ENCODE peak calls at places on chromosomes 5 and 9, in four cellular contexts. J is tibial nerve, H is germinal center, A is NCI-H1105 treated with DMSO at 0.1 percent for 48 hours. O is an unnamed sample.

GRCh38 chr9:128724744-128725211 is 851 bp upstream of the ZDHHC12 start:
- DNase-seq in J (peak; percentile 30), A (no peak), H (peak; percentile 53), O (peak; percentile 92)

GRCh38 chr5:71770381-71770780 is 51.3 kb downstream of the CARTPT start:
- DNase-seq in J (no peak), A (no peak), H (no peak), O (no peak)

GRCh38 chr9:130523921-130524320 is 55.5 kb upstream of the FUBP3 start:
- DNase-seq in J (no peak), H (no peak), A (no peak), O (peak; percentile 25)

GRCh38 chr5:73663161-73663859 is 37.3 kb downstream of the ARHGEF28 start:
- DNase-seq in H (no peak), J (no peak), A (no peak), O (no peak)

GRCh38 chr5:170632985-170633234 is 129.1 kb downstream of the KCNIP1 start:
- DNase-seq in A (no peak), J (no peak), H (peak; percentile 77), O (peak; percentile 92)

GRCh38 chr9:124386201-124386600 is 29.0 kb downstream of the PSMB7 start:
- DNase-seq in J (no peak), A (no peak), H (no peak), O (no peak)

GRCh38 chr9:35675732-35676392 is 2.1 kb downstream of the CA9 start:
- DNase-seq in A (no peak), H (peak; percentile 35), J (no peak), O (no peak)

GRCh38 chr5:34970552-34970951 is 41.2 kb downstream of the DNAJC21 start:
- DNase-seq in H (no peak), J (no peak), A (no peak), O (no peak)

GRCh38 chr5:80239680-80240367 is 16.0 kb downstream of the SERINC5 start:
- DNase-seq in J (no peak), A (no peak), H (no peak), O (no peak)

GRCh38 chr5:139061274-139061673 is 136.9 kb downstream of the SIL1 start:
- DNase-seq in A (no peak), J (no peak), H (no peak), O (no peak)

GRCh38 chr9:105355810-105356209 is 92.0 kb upstream of the FSD1L start:
- DNase-seq in H (peak; percentile 22), A (no peak), J (no peak), O (no peak)

GRCh38 chr5:179437341-179438001 is 92.2 kb upstream of the ADAMTS2 start:
- DNase-seq in H (no peak), A (no peak), J (no peak), O (no peak)

GRCh38 chr5:150246424-150246823 is 43.1 kb downstream of the CAMK2A start:
- DNase-seq in J (no peak), H (no peak), A (no peak), O (no peak)

GRCh38 chr5:176748073-176748966 is 62.0 kb upstream of the UNC5A start:
- DNase-seq in J (no peak), H (no peak), A (no peak), O (no peak)

GRCh38 chr5:176820937-176821336 is 10.6 kb downstream of the UNC5A start:
- DNase-seq in J (no peak), A (peak; percentile 54), H (no peak), O (no peak)

GRCh38 chr9:133478851-133479711 is at the start of gene SLC2A6:
- DNase-seq in A (peak; percentile 87), J (peak; percentile 71), H (peak; percentile 94), O (peak; percentile 94)

GRCh38 chr9:125262217-125262991 is 778 bp downstream of the GAPVD1 start:
- DNase-seq in H (no peak), J (no peak), A (peak; percentile 37), O (no peak)

GRCh38 chr9:115289757-115290208 is 171.8 kb upstream of the TNC start:
- DNase-seq in H (no peak), J (no peak), A (no peak), O (no peak)

GRCh38 chr5:38453506-38453905 is 102.9 kb downstream of the LIFR start:
- DNase-seq in A (no peak), H (peak; percentile 48), J (no peak), O (no peak)

GRCh38 chr9:1434082-1434481 is 383.9 kb downstream of the DMRT2 start:
- DNase-seq in J (no peak), A (no peak), H (no peak), O (peak; percentile 8)

GRCh38 chr9:87596862-87597261 is 99.2 kb downstream of the DAPK1 start:
- DNase-seq in A (no peak), H (no peak), J (no peak), O (no peak)

GRCh38 chr9:137397675-137398423 is 25.1 kb downstream of the EXD3 start:
- DNase-seq in H (no peak), A (no peak), J (no peak), O (no peak)

GRCh38 chr9:79013715-79014610 is 557.8 kb upstream of the TLE4 start:
- DNase-seq in A (no peak), J (no peak), H (no peak), O (no peak)

GRCh38 chr5:38060354-38060753 is 198.0 kb upstream of the EGFLAM start:
- DNase-seq in A (no peak), J (no peak), H (no peak), O (no peak)

GRCh38 chr9:22111176-22111870 is 102.2 kb upstream of the CDKN2B start:
- DNase-seq in J (no peak), H (no peak), A (no peak), O (no peak)

GRCh38 chr9:9950813-9951212 is 662.0 kb downstream of the PTPRD start:
- DNase-seq in H (no peak), A (no peak), J (no peak), O (no peak)

GRCh38 chr5:57416246-57416996 is 66.2 kb downstream of the ACTBL2 start:
- DNase-seq in J (no peak), H (no peak), A (no peak), O (no peak)

GRCh38 chr5:98414938-98415337 is 358.5 kb upstream of the RGMB start:
- DNase-seq in H (no peak), A (no peak), J (no peak), O (no peak)

GRCh38 chr5:150636391-150637244 is 3.8 kb upstream of the SYNPO start:
- DNase-seq in H (no peak), J (no peak), A (no peak), O (no peak)

GRCh38 chr5:68077349-68077894 is 138.1 kb upstream of the PIK3R1 start:
- DNase-seq in H (no peak), A (no peak), J (no peak), O (no peak)

GRCh38 chr5:113218906-113219517 is 215.8 kb downstream of the TSSK1B start:
- DNase-seq in H (no peak), J (no peak), A (no peak), O (no peak)

GRCh38 chr5:83856898-83857297 is 136.2 kb upstream of the HAPLN1 start:
- DNase-seq in J (no peak), A (no peak), H (no peak), O (no peak)

GRCh38 chr9:106707722-106708121 is 155.2 kb upstream of the ZNF462 start:
- DNase-seq in A (no peak), H (no peak), J (no peak), O (no peak)

GRCh38 chr5:68074048-68074632 is 141.4 kb upstream of the PIK3R1 start:
- DNase-seq in H (no peak), J (peak; percentile 29), A (peak; percentile 86), O (no peak)

GRCh38 chr9:112861638-112862555 is 28.8 kb downstream of the SLC46A2 start:
- DNase-seq in J (no peak), A (no peak), H (no peak), O (no peak)

GRCh38 chr5:4862500-4862899 is 277.6 kb upstream of the ADAMTS16 start:
- DNase-seq in A (peak; percentile 79), H (no peak), J (no peak), O (peak; percentile 24)

GRCh38 chr5:82662340-82662739 is 384.2 kb upstream of the RPS23 start:
- DNase-seq in H (no peak), J (no peak), A (no peak), O (no peak)

GRCh38 chr5:178206166-178207101 is 2.1 kb downstream of the HNRNPAB start:
- DNase-seq in H (no peak), A (no peak), J (no peak), O (no peak)

GRCh38 chr5:61881821-61882220 is 424.2 kb upstream of the KIF2A start:
- DNase-seq in H (no peak), J (no peak), A (no peak), O (no peak)